ENCODE peak calls at places on chromosomes 5 and 9, in ten cellular contexts. One of them, this sample, is unnamed. For H3K9me3, the result is how much of the 10 kb centered on the place peaks cover.

GRCh38 chr9:15361737-15362136 is 54.7 kb upstream of the TTC39B start:
- DNase-seq in left lung: no peak
- DNase-seq in HCT116: no peak
- DNase-seq in A549: no peak
- DNase-seq in ovary: no peak
- DNase-seq in lung: no peak
- DNase-seq in Caco-2: no peak
- DNase-seq in heart right ventricle: no peak
- DNase-seq in endodermal cell: no peak
- DNase-seq in OCI-LY7: no peak
- DNase-seq in this sample: no peak

GRCh38 chr9:136488247-136489214 is 5.7 kb upstream of the SEC16A start:
- DNase-seq in heart right ventricle: peak
- DNase-seq in left lung: peak
- DNase-seq in Caco-2: peak
- DNase-seq in lung: peak
- DNase-seq in endodermal cell: peak
- DNase-seq in OCI-LY7: peak
- DNase-seq in A549: peak
- DNase-seq in ovary: peak
- DNase-seq in HCT116: no peak
- DNase-seq in this sample: peak

GRCh38 chr5:35919191-35919590 is 19.2 kb downstream of the CAPSL start:
- DNase-seq in A549: no peak
- DNase-seq in OCI-LY7: no peak
- DNase-seq in HCT116: no peak
- DNase-seq in Caco-2: no peak
- DNase-seq in endodermal cell: no peak
- DNase-seq in left lung: no peak
- DNase-seq in ovary: no peak
- DNase-seq in lung: no peak
- DNase-seq in heart right ventricle: no peak
- DNase-seq in this sample: no peak

GRCh38 chr9:119368179-119368578 is 1.1 kb downstream of the BRINP1 start:
- DNase-seq in lung: no peak
- DNase-seq in HCT116: no peak
- DNase-seq in heart right ventricle: no peak
- DNase-seq in Caco-2: no peak
- DNase-seq in ovary: no peak
- DNase-seq in A549: no peak
- DNase-seq in left lung: no peak
- DNase-seq in endodermal cell: no peak
- DNase-seq in OCI-LY7: no peak
- DNase-seq in this sample: no peak

GRCh38 chr5:81140461-81140860 is 92.7 kb upstream of the CKMT2 start:
- DNase-seq in A549: no peak
- DNase-seq in ovary: no peak
- DNase-seq in OCI-LY7: no peak
- DNase-seq in lung: no peak
- DNase-seq in endodermal cell: no peak
- DNase-seq in left lung: no peak
- DNase-seq in Caco-2: no peak
- DNase-seq in heart right ventricle: no peak
- DNase-seq in HCT116: no peak
- DNase-seq in this sample: no peak

GRCh38 chr9:14752271-14752670 is 29.7 kb upstream of the CER1 start:
- DNase-seq in OCI-LY7: no peak
- DNase-seq in A549: no peak
- DNase-seq in Caco-2: no peak
- DNase-seq in endodermal cell: no peak
- DNase-seq in lung: no peak
- DNase-seq in HCT116: no peak
- DNase-seq in heart right ventricle: no peak
- DNase-seq in ovary: no peak
- DNase-seq in left lung: no peak
- DNase-seq in this sample: no peak

GRCh38 chr9:131727795-131728545 is 11.9 kb downstream of the RAPGEF1 start:
- DNase-seq in ovary: no peak
- DNase-seq in endodermal cell: no peak
- DNase-seq in A549: no peak
- DNase-seq in HCT116: no peak
- DNase-seq in heart right ventricle: no peak
- DNase-seq in left lung: no peak
- DNase-seq in OCI-LY7: peak
- DNase-seq in lung: no peak
- DNase-seq in Caco-2: no peak
- DNase-seq in this sample: no peak

GRCh38 chr5:169978744-169979143 is 1.6 kb downstream of the INSYN2B start:
- DNase-seq in left lung: no peak
- DNase-seq in Caco-2: no peak
- DNase-seq in lung: no peak
- DNase-seq in OCI-LY7: no peak
- DNase-seq in endodermal cell: no peak
- DNase-seq in A549: no peak
- DNase-seq in ovary: no peak
- DNase-seq in HCT116: no peak
- DNase-seq in heart right ventricle: no peak
- DNase-seq in this sample: no peak

GRCh38 chr5:119742311-119742710 is 113.0 kb downstream of the FAM170A start:
- DNase-seq in lung: no peak
- DNase-seq in endodermal cell: no peak
- DNase-seq in OCI-LY7: no peak
- DNase-seq in A549: no peak
- DNase-seq in Caco-2: no peak
- DNase-seq in HCT116: no peak
- DNase-seq in heart right ventricle: no peak
- DNase-seq in ovary: no peak
- DNase-seq in left lung: no peak
- DNase-seq in this sample: no peak

GRCh38 chr5:67003906-67004729 is 192.5 kb downstream of the CD180 start:
- DNase-seq in A549: peak
- DNase-seq in OCI-LY7: peak
- DNase-seq in Caco-2: peak
- DNase-seq in endodermal cell: peak
- DNase-seq in HCT116: peak
- DNase-seq in ovary: peak
- DNase-seq in lung: peak
- DNase-seq in left lung: peak
- DNase-seq in heart right ventricle: peak
- DNase-seq in this sample: peak

GRCh38 chr5:72625369-72625768 is 118.2 kb upstream of the ZNF366 start:
- DNase-seq in lung: no peak
- DNase-seq in HCT116: no peak
- DNase-seq in OCI-LY7: no peak
- DNase-seq in left lung: no peak
- DNase-seq in ovary: no peak
- DNase-seq in A549: no peak
- DNase-seq in Caco-2: no peak
- DNase-seq in endodermal cell: no peak
- DNase-seq in heart right ventricle: no peak
- DNase-seq in this sample: no peak
- TF ChIP-seq CTCF in lung: no peak
- TF ChIP-seq CTCF in HCT116: no peak
- TF ChIP-seq CTCF in OCI-LY7: no peak
- TF ChIP-seq CTCF in left lung: no peak
- TF ChIP-seq CTCF in ovary: no peak
- TF ChIP-seq CTCF in A549: no peak
- TF ChIP-seq CTCF in Caco-2: no peak
- TF ChIP-seq CTCF in endodermal cell: no peak
- TF ChIP-seq CTCF in heart right ventricle: no peak
- TF ChIP-seq CTCF in this sample: no peak

DNA sequence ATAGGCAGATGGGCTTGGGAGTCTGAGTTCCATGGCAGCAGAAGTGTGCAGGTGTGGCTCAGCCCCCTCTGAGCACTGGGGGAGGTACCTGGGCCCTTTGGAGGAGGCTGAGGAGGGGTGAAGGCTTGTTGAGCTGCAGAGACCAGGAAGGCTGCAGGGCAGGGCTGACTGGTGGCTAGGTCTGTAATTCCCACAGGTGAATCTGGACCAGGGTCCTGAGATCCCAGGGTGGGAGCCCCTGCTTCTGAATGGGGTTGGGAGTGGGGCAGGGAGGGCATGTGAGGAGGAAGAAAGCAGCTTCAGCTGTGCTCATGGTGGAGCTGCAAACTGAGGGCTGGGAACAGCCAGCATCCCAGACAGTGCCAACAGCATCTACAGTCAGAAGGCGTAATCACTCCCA is 111.1 kb downstream of the CACNA1B start:
- DNase-seq in heart right ventricle: no peak
- DNase-seq in HCT116: no peak
- DNase-seq in ovary: no peak
- DNase-seq in endodermal cell: no peak
- DNase-seq in left lung: no peak
- DNase-seq in Caco-2: no peak
- DNase-seq in OCI-LY7: no peak
- DNase-seq in A549: no peak
- DNase-seq in lung: no peak
- DNase-seq in this sample: no peak
- H3K9me3 ChIP-seq in heart right ventricle: under half
- H3K9me3 ChIP-seq in HCT116: under half
- H3K9me3 ChIP-seq in ovary: under half
- H3K9me3 ChIP-seq in endodermal cell: under half
- H3K9me3 ChIP-seq in left lung: under half
- H3K9me3 ChIP-seq in Caco-2: under half
- H3K9me3 ChIP-seq in OCI-LY7: under half
- H3K9me3 ChIP-seq in A549: under half
- H3K9me3 ChIP-seq in lung: under half
- H3K9me3 ChIP-seq in this sample: under half

DNA sequence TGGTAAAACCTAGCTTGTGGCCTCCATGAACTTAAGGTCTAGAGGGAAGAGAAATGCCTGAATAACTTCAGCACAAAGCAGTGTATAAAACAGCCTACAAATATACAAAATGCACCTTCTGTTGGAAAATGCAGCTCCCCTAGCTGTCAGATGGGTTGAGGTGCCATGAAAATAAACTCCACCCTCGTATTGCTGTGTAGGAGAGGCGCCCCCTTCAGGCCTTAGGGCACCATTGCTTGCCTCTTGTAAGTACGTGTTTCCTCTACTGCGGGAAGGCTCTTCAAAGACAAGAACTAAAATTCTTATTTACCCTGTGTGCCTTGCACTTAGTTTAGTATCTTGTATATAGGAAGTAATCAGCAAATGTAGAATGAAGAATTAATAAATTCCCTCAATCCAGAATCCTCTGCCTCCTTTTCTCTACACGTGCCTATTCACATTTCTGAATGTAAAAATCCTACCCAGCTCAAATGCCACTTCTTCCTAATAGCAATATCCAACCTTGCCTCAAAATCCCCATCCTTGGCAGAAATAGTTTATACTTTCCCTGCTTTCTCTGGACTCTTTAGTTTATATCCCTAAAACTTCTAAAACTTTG is 393.7 kb upstream of the PDE4D start:
- DNase-seq in endodermal cell: peak
- DNase-seq in heart right ventricle: peak
- DNase-seq in ovary: no peak
- DNase-seq in lung: peak
- DNase-seq in HCT116: peak
- DNase-seq in Caco-2: peak
- DNase-seq in A549: peak
- DNase-seq in left lung: no peak
- DNase-seq in OCI-LY7: peak
- DNase-seq in this sample: no peak
- TF ChIP-seq CTCF in endodermal cell: peak
- TF ChIP-seq CTCF in heart right ventricle: peak
- TF ChIP-seq CTCF in ovary: no peak
- TF ChIP-seq CTCF in lung: peak
- TF ChIP-seq CTCF in HCT116: peak
- TF ChIP-seq CTCF in Caco-2: peak
- TF ChIP-seq CTCF in A549: peak
- TF ChIP-seq CTCF in left lung: peak
- TF ChIP-seq CTCF in OCI-LY7: peak
- TF ChIP-seq CTCF in this sample: no peak

GRCh38 chr5:165290535-165290934 is 1785.1 kb downstream of the MAT2B start:
- DNase-seq in heart right ventricle: no peak
- DNase-seq in OCI-LY7: no peak
- DNase-seq in left lung: no peak
- DNase-seq in A549: no peak
- DNase-seq in ovary: no peak
- DNase-seq in endodermal cell: no peak
- DNase-seq in lung: no peak
- DNase-seq in HCT116: no peak
- DNase-seq in Caco-2: no peak
- DNase-seq in this sample: no peak
- H3K9me3 ChIP-seq in heart right ventricle: under half
- H3K9me3 ChIP-seq in OCI-LY7: under half
- H3K9me3 ChIP-seq in left lung: under half
- H3K9me3 ChIP-seq in A549: under half
- H3K9me3 ChIP-seq in ovary: under half
- H3K9me3 ChIP-seq in endodermal cell: under half
- H3K9me3 ChIP-seq in lung: under half
- H3K9me3 ChIP-seq in HCT116: under half
- H3K9me3 ChIP-seq in Caco-2: under half
- H3K9me3 ChIP-seq in this sample: under half

DNA sequence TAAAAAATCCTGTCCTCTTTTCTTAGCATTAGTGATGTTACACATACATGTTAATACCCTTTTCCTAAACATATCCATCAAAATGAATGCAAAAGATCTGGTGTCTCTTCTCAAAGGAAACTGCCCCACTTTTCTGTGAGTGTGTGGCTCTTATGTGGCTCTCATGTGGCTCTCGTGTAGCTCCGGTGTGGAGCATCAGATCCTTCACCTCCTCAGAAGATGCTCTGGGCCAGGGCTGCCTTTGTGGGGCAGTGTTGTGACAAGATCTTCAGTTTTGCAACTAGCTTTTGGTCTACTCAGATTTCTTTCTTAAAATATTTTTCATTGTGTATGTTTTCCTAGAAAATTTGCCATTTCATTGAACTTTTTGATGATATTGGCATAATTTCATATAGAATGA is 19.3 kb downstream of the GARNL3 start:
- DNase-seq in left lung: no peak
- DNase-seq in lung: no peak
- DNase-seq in ovary: no peak
- DNase-seq in heart right ventricle: no peak
- DNase-seq in A549: peak
- DNase-seq in OCI-LY7: peak
- DNase-seq in HCT116: no peak
- DNase-seq in Caco-2: peak
- DNase-seq in endodermal cell: peak
- DNase-seq in this sample: peak
- TF ChIP-seq CTCF in left lung: no peak
- TF ChIP-seq CTCF in lung: peak
- TF ChIP-seq CTCF in ovary: no peak
- TF ChIP-seq CTCF in heart right ventricle: peak
- TF ChIP-seq CTCF in A549: peak
- TF ChIP-seq CTCF in OCI-LY7: peak
- TF ChIP-seq CTCF in HCT116: peak
- TF ChIP-seq CTCF in Caco-2: no peak
- TF ChIP-seq CTCF in endodermal cell: peak
- TF ChIP-seq CTCF in this sample: no peak

DNA sequence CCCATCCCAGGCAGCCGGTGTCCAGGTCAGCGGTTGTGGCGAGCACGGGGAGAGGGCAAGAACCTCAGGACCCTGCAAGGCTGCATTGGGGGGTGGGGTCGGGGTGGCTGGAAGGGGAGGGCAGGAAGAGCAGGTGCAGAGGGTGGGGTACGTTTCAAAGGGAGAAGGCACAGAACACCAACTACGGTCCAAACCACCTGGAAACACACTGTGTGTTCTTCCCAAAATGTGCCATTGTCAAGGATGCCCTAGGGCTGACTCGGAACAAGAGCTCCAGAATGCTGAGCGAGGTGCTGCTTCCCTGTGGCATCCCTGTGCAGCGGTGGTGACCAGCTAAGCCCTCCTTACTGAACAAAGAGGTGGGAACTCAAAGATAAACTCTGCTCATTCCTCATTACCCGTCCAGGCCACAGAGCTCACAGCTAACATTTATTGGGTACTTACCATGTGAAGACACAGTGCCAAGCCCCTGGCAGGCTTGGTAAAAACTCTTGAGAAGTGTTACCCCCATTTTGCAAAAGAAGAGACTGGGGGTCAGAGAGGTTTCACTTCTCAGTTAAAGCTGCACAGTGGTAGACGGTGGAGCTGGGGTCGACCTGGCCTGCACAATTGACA is 153.8 kb downstream of the COL23A1 start:
- DNase-seq in lung: no peak
- DNase-seq in OCI-LY7: no peak
- DNase-seq in ovary: no peak
- DNase-seq in A549: no peak
- DNase-seq in left lung: no peak
- DNase-seq in HCT116: no peak
- DNase-seq in Caco-2: no peak
- DNase-seq in heart right ventricle: no peak
- DNase-seq in endodermal cell: peak
- DNase-seq in this sample: no peak
- H3K9me3 ChIP-seq in lung: under half
- H3K9me3 ChIP-seq in OCI-LY7: under half
- H3K9me3 ChIP-seq in ovary: under half
- H3K9me3 ChIP-seq in A549: under half
- H3K9me3 ChIP-seq in left lung: under half
- H3K9me3 ChIP-seq in HCT116: under half
- H3K9me3 ChIP-seq in Caco-2: under half
- H3K9me3 ChIP-seq in heart right ventricle: under half
- H3K9me3 ChIP-seq in endodermal cell: under half
- H3K9me3 ChIP-seq in this sample: under half

This sample was measured in CD4-positive, alpha-beta T cell.